ENCODE peak calls at places on chromosomes 12 and 14, in five cellular contexts. One of them, this sample, is unnamed.
A peak's percentile ranks its signal among the peaks of the same experiment; 100 is the strongest.

GRCh38 chr12:54608786-54609185 is 20.3 kb upstream of the PPP1R1A start:
- DNase-seq in H1: no peak
- DNase-seq in H9: peak; percentile 19
- DNase-seq in neuronal stem cell: no peak
- DNase-seq in mesenchymal stem cell: no peak
- DNase-seq in this sample: no peak

GRCh38 chr12:82527165-82527780 is 159.4 kb upstream of the TMTC2 start:
- DNase-seq in H9: no peak
- DNase-seq in H1: no peak
- DNase-seq in neuronal stem cell: peak; percentile 55
- DNase-seq in mesenchymal stem cell: peak; percentile 51
- DNase-seq in this sample: peak; percentile 63

GRCh38 chr12:46944104-46944503 is 118.3 kb upstream of the SLC38A4 start:
- DNase-seq in neuronal stem cell: no peak
- DNase-seq in H1: no peak
- DNase-seq in mesenchymal stem cell: peak; percentile 76
- DNase-seq in H9: no peak
- DNase-seq in this sample: peak; percentile 31

GRCh38 chr12:76142305-76142704 is 57.8 kb upstream of the NAP1L1 start:
- DNase-seq in neuronal stem cell: no peak
- DNase-seq in mesenchymal stem cell: no peak
- DNase-seq in H9: no peak
- DNase-seq in H1: no peak
- DNase-seq in this sample: no peak

GRCh38 chr14:80269338-80269935 is 58.1 kb upstream of the DIO2 start:
- DNase-seq in H1: no peak
- DNase-seq in neuronal stem cell: no peak
- DNase-seq in H9: no peak
- DNase-seq in mesenchymal stem cell: peak; percentile 51
- DNase-seq in this sample: peak; percentile 36

GRCh38 chr12:1811281-1811947 is 9.0 kb upstream of the LRTM2 start:
- DNase-seq in H1: no peak
- DNase-seq in H9: no peak
- DNase-seq in neuronal stem cell: no peak
- DNase-seq in mesenchymal stem cell: peak; percentile 85
- DNase-seq in this sample: no peak

GRCh38 chr12:94795520-94795919 is 145.2 kb upstream of the TMCC3 start:
- DNase-seq in mesenchymal stem cell: peak; percentile 65
- DNase-seq in neuronal stem cell: no peak
- DNase-seq in H1: no peak
- DNase-seq in H9: peak; percentile 64
- DNase-seq in this sample: peak; percentile 76

GRCh38 chr12:120352117-120352516 is 16.8 kb downstream of the MSI1 start:
- DNase-seq in mesenchymal stem cell: peak; percentile 54
- DNase-seq in H1: no peak
- DNase-seq in H9: no peak
- DNase-seq in neuronal stem cell: no peak
- DNase-seq in this sample: no peak

GRCh38 chr12:88272456-88272855 is 130.3 kb downstream of the TMTC3 start:
- DNase-seq in H9: no peak
- DNase-seq in neuronal stem cell: no peak
- DNase-seq in mesenchymal stem cell: no peak
- DNase-seq in H1: no peak
- DNase-seq in this sample: no peak

GRCh38 chr12:132471011-132471857 is 18.7 kb upstream of the FBRSL1 start:
- DNase-seq in H1: no peak
- DNase-seq in mesenchymal stem cell: no peak
- DNase-seq in neuronal stem cell: no peak
- DNase-seq in H9: no peak
- DNase-seq in this sample: no peak

GRCh38 chr14:24873551-24873950 is 176.4 kb downstream of the STXBP6 start:
- DNase-seq in mesenchymal stem cell: no peak
- DNase-seq in H9: no peak
- DNase-seq in H1: no peak
- DNase-seq in neuronal stem cell: no peak
- DNase-seq in this sample: no peak

GRCh38 chr12:64029013-64029857 is 184.7 kb downstream of the SRGAP1 start:
- DNase-seq in H1: no peak
- DNase-seq in neuronal stem cell: no peak
- DNase-seq in H9: no peak
- DNase-seq in mesenchymal stem cell: no peak
- DNase-seq in this sample: peak; percentile 80

GRCh38 chr12:87234898-87235297 is 794.3 kb downstream of the C12orf50 start:
- DNase-seq in mesenchymal stem cell: no peak
- DNase-seq in H1: no peak
- DNase-seq in neuronal stem cell: no peak
- DNase-seq in H9: no peak
- DNase-seq in this sample: no peak

GRCh38 chr14:96574633-96575191 is 72.5 kb downstream of the PAPOLA start:
- DNase-seq in H9: no peak
- DNase-seq in neuronal stem cell: no peak
- DNase-seq in H1: no peak
- DNase-seq in mesenchymal stem cell: no peak
- DNase-seq in this sample: no peak

GRCh38 chr12:19168634-19169033 is 39.1 kb downstream of the PLEKHA5 start:
- DNase-seq in H9: no peak
- DNase-seq in neuronal stem cell: no peak
- DNase-seq in H1: no peak
- DNase-seq in mesenchymal stem cell: no peak
- DNase-seq in this sample: no peak

GRCh38 chr12:93827179-93827578 is 150.0 kb downstream of the CRADD start:
- DNase-seq in H9: no peak
- DNase-seq in H1: no peak
- DNase-seq in mesenchymal stem cell: no peak
- DNase-seq in neuronal stem cell: no peak
- DNase-seq in this sample: no peak

GRCh38 chr12:127822743-127823433 is 444.1 kb upstream of the TMEM132C start:
- DNase-seq in neuronal stem cell: no peak
- DNase-seq in H9: no peak
- DNase-seq in H1: no peak
- DNase-seq in mesenchymal stem cell: no peak
- DNase-seq in this sample: no peak

GRCh38 chr14:101521306-101521935 is 39.9 kb upstream of the DIO3 start:
- DNase-seq in neuronal stem cell: no peak
- DNase-seq in mesenchymal stem cell: no peak
- DNase-seq in H9: no peak
- DNase-seq in H1: no peak
- DNase-seq in this sample: no peak

GRCh38 chr12:12333407-12333831 is 16.6 kb downstream of the MANSC1 start:
- DNase-seq in mesenchymal stem cell: no peak
- DNase-seq in H1: no peak
- DNase-seq in H9: no peak
- DNase-seq in neuronal stem cell: no peak
- DNase-seq in this sample: no peak

GRCh38 chr14:52950410-52950897 is 396 bp downstream of the FERMT2 start:
- DNase-seq in neuronal stem cell: peak; percentile 45
- DNase-seq in mesenchymal stem cell: peak; percentile 71
- DNase-seq in H9: peak; percentile 46
- DNase-seq in H1: peak; percentile 80
- DNase-seq in this sample: peak; percentile 81

GRCh38 chr14:35046751-35047536 is 872 bp downstream of the FAM177A1 start:
- DNase-seq in H9: no peak
- DNase-seq in mesenchymal stem cell: peak; percentile 34
- DNase-seq in H1: no peak
- DNase-seq in neuronal stem cell: no peak
- DNase-seq in this sample: no peak

GRCh38 chr12:92312463-92312970 is 166.9 kb upstream of the BTG1 start:
- DNase-seq in H9: no peak
- DNase-seq in mesenchymal stem cell: no peak
- DNase-seq in H1: no peak
- DNase-seq in neuronal stem cell: no peak
- DNase-seq in this sample: no peak

GRCh38 chr12:63064080-63064479 is 86.9 kb downstream of the AVPR1A start:
- DNase-seq in H9: no peak
- DNase-seq in neuronal stem cell: no peak
- DNase-seq in H1: no peak
- DNase-seq in mesenchymal stem cell: peak; percentile 14
- DNase-seq in this sample: no peak

GRCh38 chr14:77495354-77495753 is 3.3 kb downstream of the ISM2 start:
- DNase-seq in H9: no peak
- DNase-seq in neuronal stem cell: no peak
- DNase-seq in H1: no peak
- DNase-seq in mesenchymal stem cell: no peak
- DNase-seq in this sample: no peak

GRCh38 chr12:124764870-124765570 is 98.6 kb downstream of the SCARB1 start:
- DNase-seq in neuronal stem cell: no peak
- DNase-seq in H1: no peak
- DNase-seq in H9: no peak
- DNase-seq in mesenchymal stem cell: peak; percentile 100
- DNase-seq in this sample: peak; percentile 88

GRCh38 chr12:30796508-30796780 is 41.7 kb upstream of the CAPRIN2 start:
- DNase-seq in H9: peak; percentile 81
- DNase-seq in neuronal stem cell: peak; percentile 66
- DNase-seq in mesenchymal stem cell: no peak
- DNase-seq in H1: no peak
- DNase-seq in this sample: no peak

DNA sequence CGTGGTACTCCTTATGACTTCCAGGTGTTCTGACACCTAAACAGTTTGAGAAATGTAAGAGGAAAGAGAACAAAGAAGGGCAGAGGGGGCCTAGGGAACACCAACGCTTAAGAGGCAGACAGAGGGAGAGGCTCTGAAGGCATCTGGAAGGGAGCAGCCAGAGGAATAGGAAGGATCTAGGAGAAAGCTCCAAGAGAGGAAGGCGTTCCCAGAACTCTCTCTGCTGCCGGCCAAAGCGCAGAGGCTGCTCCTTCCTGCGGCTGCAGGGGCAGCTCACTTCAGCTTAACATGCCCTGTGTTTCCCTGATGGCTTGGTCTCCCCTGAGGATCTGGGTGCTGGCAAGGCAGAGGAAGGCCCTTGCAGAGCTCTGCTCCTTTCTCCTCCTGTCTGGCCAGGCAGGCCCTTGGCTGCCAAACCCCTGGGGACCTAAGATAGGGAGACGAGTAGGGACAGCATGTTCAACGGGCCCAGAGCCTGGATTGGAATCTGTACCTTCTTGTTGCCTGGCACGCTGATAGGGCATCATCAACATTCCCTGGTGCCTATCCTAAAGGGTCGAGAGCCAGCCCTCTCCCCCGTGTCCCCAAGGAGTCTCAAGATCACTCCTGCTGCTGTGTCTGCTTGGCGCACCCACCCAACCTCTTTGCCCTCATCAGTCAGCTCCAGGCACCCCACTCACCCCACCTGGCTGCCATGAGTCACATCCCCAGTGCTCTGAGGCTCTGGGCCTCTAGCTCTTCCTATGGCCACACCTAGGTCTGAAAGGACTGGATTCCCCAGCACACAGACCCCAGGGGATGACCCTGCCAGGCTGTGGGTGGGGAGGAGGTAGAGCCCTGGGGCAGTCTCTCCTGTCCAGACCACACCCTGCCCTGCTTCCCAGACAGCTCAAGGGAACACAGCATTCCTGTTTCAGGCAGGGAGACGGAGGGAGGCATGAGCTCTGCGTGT is 45.6 kb downstream of the LTBP2 start:
- DNase-seq in H9: no peak
- DNase-seq in mesenchymal stem cell: no peak
- DNase-seq in H1: no peak
- DNase-seq in neuronal stem cell: no peak
- DNase-seq in this sample: peak; percentile 70
- H2BK5ac ChIP-seq in H9: no peak overlapping the region
- H2BK5ac ChIP-seq in mesenchymal stem cell: no peak overlapping the region
- H2BK5ac ChIP-seq in H1: no peak overlapping the region
- H2BK5ac ChIP-seq in neuronal stem cell: no peak overlapping the region
- H2BK5ac ChIP-seq in this sample: peak overlapping the region; percentile 22

GRCh38 chr12:45165284-45165683 is 50.6 kb upstream of the ANO6 start:
- DNase-seq in H9: no peak
- DNase-seq in H1: no peak
- DNase-seq in mesenchymal stem cell: no peak
- DNase-seq in neuronal stem cell: no peak
- DNase-seq in this sample: no peak

GRCh38 chr12:45166056-45166455 is 49.8 kb upstream of the ANO6 start:
- DNase-seq in H9: no peak
- DNase-seq in neuronal stem cell: no peak
- DNase-seq in H1: no peak
- DNase-seq in mesenchymal stem cell: no peak
- DNase-seq in this sample: no peak

GRCh38 chr12:45168976-45169375 is 46.9 kb upstream of the ANO6 start:
- DNase-seq in H1: no peak
- DNase-seq in neuronal stem cell: no peak
- DNase-seq in mesenchymal stem cell: no peak
- DNase-seq in H9: no peak
- DNase-seq in this sample: no peak

GRCh38 chr12:45174595-45174994 is 41.3 kb upstream of the ANO6 start:
- DNase-seq in H1: no peak
- DNase-seq in mesenchymal stem cell: no peak
- DNase-seq in H9: no peak
- DNase-seq in neuronal stem cell: no peak
- DNase-seq in this sample: no peak

DNA sequence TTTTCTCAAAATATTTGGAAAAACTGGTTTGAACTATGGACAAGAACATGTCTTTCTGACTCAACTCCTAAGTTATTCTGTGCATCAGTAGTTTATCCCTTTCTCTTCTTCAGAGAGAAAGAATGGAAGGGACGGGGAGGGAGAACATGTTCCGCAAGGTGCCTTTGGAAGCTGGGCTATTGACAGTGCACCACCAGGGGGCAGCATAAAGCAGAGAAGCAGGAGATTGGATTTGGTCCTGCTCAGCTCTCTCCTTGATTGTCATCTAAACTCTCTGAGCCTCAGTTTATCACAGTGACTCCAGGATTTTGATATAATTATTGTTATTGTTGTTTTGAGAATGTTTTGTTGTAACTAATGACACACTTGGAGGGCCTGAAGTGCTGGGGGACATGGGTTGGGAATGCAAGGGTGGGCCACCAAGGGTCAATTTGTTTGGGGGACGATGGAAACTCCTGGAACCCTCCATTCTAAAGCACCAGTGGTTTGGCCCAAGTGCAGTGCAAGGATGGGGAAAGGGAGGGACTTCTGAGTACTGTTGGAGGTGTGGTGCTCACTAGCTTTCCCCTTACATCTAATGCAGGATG is 45.3 kb upstream of the ANO6 start:
- DNase-seq in neuronal stem cell: peak; percentile 66
- DNase-seq in H1: peak; percentile 94
- DNase-seq in H9: peak; percentile 79
- DNase-seq in mesenchymal stem cell: peak; percentile 71
- DNase-seq in this sample: peak; percentile 88
- H2BK12ac ChIP-seq in neuronal stem cell: no peak overlapping the region
- H2BK12ac ChIP-seq in H1: no peak overlapping the region
- H2BK12ac ChIP-seq in H9: no peak overlapping the region
- H2BK12ac ChIP-seq in mesenchymal stem cell: no peak overlapping the region
- H2BK12ac ChIP-seq in this sample: no peak overlapping the region

DNA sequence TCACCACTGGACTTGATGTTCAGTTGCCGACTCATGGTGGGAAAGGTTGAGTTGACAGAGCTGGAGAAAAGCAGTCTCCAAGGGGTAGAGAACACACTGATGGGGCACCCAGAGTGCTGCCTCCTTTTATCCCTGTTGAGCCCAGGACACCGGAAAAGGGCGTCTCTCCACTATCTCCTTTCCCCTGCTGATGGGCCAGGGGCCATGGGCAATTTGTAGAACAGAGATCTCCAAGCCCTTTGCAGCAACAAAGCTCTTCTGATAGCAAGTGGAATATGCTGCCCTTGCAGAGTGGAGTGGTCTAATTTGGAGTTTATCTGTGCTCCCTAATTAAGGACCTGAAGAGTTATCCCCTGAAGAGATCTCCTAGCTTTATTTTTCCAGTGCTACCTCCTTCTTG is at the start of gene KRT74:
- DNase-seq in H1: no peak
- DNase-seq in H9: no peak
- DNase-seq in neuronal stem cell: no peak
- DNase-seq in mesenchymal stem cell: no peak
- DNase-seq in this sample: no peak
- H3K9ac ChIP-seq in H1: no peak within 1 kb of the TSS
- H3K9ac ChIP-seq in H9: no peak within 1 kb of the TSS
- H3K9ac ChIP-seq in neuronal stem cell: no peak within 1 kb of the TSS
- H3K9ac ChIP-seq in mesenchymal stem cell: no peak within 1 kb of the TSS
- H3K9ac ChIP-seq in this sample: no peak within 1 kb of the TSS

GRCh38 chr14:73723411-73723798 is 9.2 kb upstream of the PNMA1 start:
- DNase-seq in H1: no peak
- DNase-seq in neuronal stem cell: no peak
- DNase-seq in mesenchymal stem cell: peak; percentile 83
- DNase-seq in H9: no peak
- DNase-seq in this sample: no peak
- H2BK5ac ChIP-seq in H1: no peak overlapping the region
- H2BK5ac ChIP-seq in neuronal stem cell: no peak overlapping the region
- H2BK5ac ChIP-seq in mesenchymal stem cell: peak overlapping the region; percentile 26
- H2BK5ac ChIP-seq in H9: no peak overlapping the region
- H2BK5ac ChIP-seq in this sample: no peak overlapping the region